ENCODE peak calls at places on chromosomes 3 and 15, in nine cellular contexts. J is effector memory CD4-positive, alpha-beta T cell; L is aorta; Y is pancreas; S is mesendoderm; U is ovary; H is tibial artery; K is heart left ventricle; M is neuronal stem cell. T is an unnamed sample.

GRCh38 chr15:78983146-78983918 is 38.5 kb upstream of the CTSH start:
- DNase-seq in L (no peak), M (no peak), Y (no peak), S (no peak), U (no peak), H (peak; percentile 40), K (no peak), J (no peak), T (no peak)

GRCh38 chr3:14775011-14775410 is 43.8 kb upstream of the FGD5 start:
- DNase-seq in S (no peak), M (no peak), L (no peak), Y (no peak), J (no peak), H (no peak), K (no peak), U (no peak), T (no peak)

GRCh38 chr3:150073031-150073430 is 102.3 kb upstream of the PFN2 start:
- DNase-seq in L (no peak), U (no peak), K (no peak), S (peak; percentile 71), H (no peak), Y (no peak), J (no peak), M (no peak), T (no peak)

GRCh38 chr3:58272891-58273290 is 33.2 kb upstream of the RPP14 start:
- DNase-seq in K (no peak), Y (no peak), M (no peak), J (no peak), U (no peak), S (no peak), L (no peak), H (no peak), T (no peak)

GRCh38 chr15:38508647-38509046 is 54.7 kb downstream of the FAM98B start:
- DNase-seq in M (no peak), Y (no peak), L (no peak), J (no peak), S (no peak), U (no peak), K (no peak), H (no peak), T (no peak)

GRCh38 chr3:163622384-163622783 is 1455.9 kb downstream of the SI start:
- DNase-seq in M (peak; percentile 49), Y (no peak), K (no peak), J (no peak), S (peak; percentile 96), H (no peak), L (no peak), U (no peak), T (peak; percentile 45)

GRCh38 chr3:79339846-79340245 is 428.0 kb downstream of the ROBO1 start:
- DNase-seq in S (no peak), Y (peak; percentile 30), L (no peak), M (no peak), J (no peak), U (no peak), K (no peak), H (no peak), T (no peak)

GRCh38 chr3:8658326-8659212 is 14.0 kb upstream of the SSUH2 start:
- DNase-seq in K (peak; percentile 95), S (no peak), Y (peak; percentile 68), M (no peak), L (peak; percentile 95), H (peak; percentile 77), J (no peak), U (peak; percentile 81), T (no peak)

GRCh38 chr15:72751751-72752455 is 31.7 kb downstream of the ADPGK start:
- DNase-seq in K (no peak), L (no peak), J (no peak), H (no peak), S (no peak), Y (no peak), M (no peak), U (no peak), T (no peak)

GRCh38 chr15:85727068-85727467 is 67.7 kb downstream of the KLHL25 start:
- DNase-seq in Y (no peak), S (no peak), K (no peak), J (no peak), H (peak; percentile 85), M (no peak), U (no peak), L (no peak), T (no peak)

GRCh38 chr15:59309405-59309804 is 63.3 kb downstream of the MYO1E start:
- DNase-seq in Y (no peak), S (no peak), K (no peak), U (no peak), M (no peak), L (no peak), J (no peak), H (no peak), T (no peak)

GRCh38 chr15:59311245-59311644 is 61.4 kb downstream of the MYO1E start:
- DNase-seq in S (no peak), L (no peak), Y (no peak), K (no peak), U (no peak), H (no peak), M (no peak), J (no peak), T (no peak)

GRCh38 chr15:59315914-59316428 is 56.7 kb downstream of the MYO1E start:
- DNase-seq in K (no peak), U (no peak), M (no peak), S (peak; percentile 58), L (no peak), Y (no peak), J (no peak), H (no peak), T (no peak)

GRCh38 chr15:59313703-59314332 is 58.9 kb downstream of the MYO1E start:
- DNase-seq in U (peak; percentile 36), M (no peak), K (peak; percentile 82), Y (peak; percentile 79), S (no peak), L (peak; percentile 96), J (no peak), H (peak; percentile 91), T (no peak)

GRCh38 chr15:59312199-59312598 is 60.5 kb downstream of the MYO1E start:
- DNase-seq in J (no peak), H (peak; percentile 34), M (no peak), K (no peak), L (no peak), Y (no peak), U (no peak), S (no peak), T (no peak)
- H3K4me3 ChIP-seq in J (no peak overlapping the region), H (no peak overlapping the region), M (no peak overlapping the region), K (no peak overlapping the region), L (no peak overlapping the region), Y (no peak overlapping the region), U (no peak overlapping the region), S (no peak overlapping the region), T (no peak overlapping the region)

GRCh38 chr3:171835613-171836012 is 7.5 kb upstream of the TMEM212 start:
- DNase-seq in U (no peak), Y (no peak), K (no peak), J (no peak), L (no peak), M (no peak), H (no peak), S (no peak), T (no peak)

GRCh38 chr3:171833006-171833405 is 10.1 kb upstream of the TMEM212 start:
- DNase-seq in L (no peak), K (no peak), U (no peak), Y (no peak), J (no peak), H (no peak), S (no peak), M (no peak), T (no peak)

GRCh38 chr3:171835116-171835515 is 8.0 kb upstream of the TMEM212 start:
- DNase-seq in J (no peak), Y (no peak), M (no peak), U (no peak), K (no peak), H (no peak), L (no peak), S (no peak), T (no peak)

GRCh38 chr3:171834461-171834801 is 8.7 kb upstream of the TMEM212 start:
- DNase-seq in K (no peak), H (no peak), M (no peak), L (no peak), U (no peak), S (peak; percentile 52), J (no peak), Y (no peak), T (no peak)

GRCh38 chr3:171833775-171834460 is 9.2 kb upstream of the TMEM212 start:
- DNase-seq in U (no peak), J (no peak), S (no peak), M (no peak), L (no peak), H (no peak), Y (no peak), K (no peak), T (no peak)
- H3K27ac ChIP-seq in U (peak overlapping the region; percentile 84), J (no peak overlapping the region), S (no peak overlapping the region), M (no peak overlapping the region), L (no peak overlapping the region), H (no peak overlapping the region), Y (peak overlapping the region; percentile 60), K (peak overlapping the region; percentile 29), T (no peak overlapping the region)

GRCh38 chr15:28888900-28889299 is 3.1 kb downstream of the APBA2 start:
- DNase-seq in L (peak; percentile 59), M (no peak), J (no peak), K (no peak), S (no peak), H (no peak), Y (no peak), U (no peak), T (no peak)
- H3K4me3 ChIP-seq in L (no peak overlapping the region), M (no peak overlapping the region), J (no peak overlapping the region), K (no peak overlapping the region), S (no peak overlapping the region), H (no peak overlapping the region), Y (no peak overlapping the region), U (no peak overlapping the region), T (no peak overlapping the region)

DNA sequence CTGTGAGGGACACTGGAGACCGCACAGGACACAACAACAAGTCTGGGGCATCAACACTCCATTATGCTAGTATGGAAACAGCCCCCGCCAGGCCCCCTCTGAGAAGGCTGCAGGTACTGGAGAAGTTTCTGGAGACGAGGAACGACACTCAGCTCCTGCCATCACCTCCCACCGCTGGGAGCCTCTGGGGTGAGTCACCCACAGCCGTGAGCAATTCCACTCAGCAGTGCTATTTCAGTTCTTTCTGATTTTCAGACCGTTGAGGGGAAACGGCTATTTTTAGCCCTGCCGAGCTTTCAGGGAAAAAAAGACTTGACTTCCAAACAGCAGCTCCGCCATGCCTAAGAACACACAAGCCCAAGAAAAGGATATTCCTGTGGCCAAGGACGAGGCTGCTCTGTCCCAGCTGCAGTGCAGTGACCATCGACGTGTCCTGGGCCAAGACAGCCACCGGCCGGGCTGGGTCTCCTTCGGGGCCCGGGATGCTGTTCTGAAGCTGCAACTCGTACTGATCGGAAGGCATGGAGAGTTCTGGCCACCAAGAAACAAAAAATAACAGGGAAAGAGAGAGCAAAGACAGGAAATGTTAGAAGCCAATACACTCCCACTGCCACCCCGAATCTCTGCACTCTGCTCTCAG is 40.8 kb downstream of the NUP210 start:
- DNase-seq in J (no peak), K (peak; percentile 67), U (no peak), S (no peak), H (peak; percentile 29), L (peak; percentile 87), Y (no peak), M (no peak), T (no peak)
- H3K27ac ChIP-seq in J (no peak overlapping the region), K (no peak overlapping the region), U (no peak overlapping the region), S (no peak overlapping the region), H (peak overlapping the region; percentile 76), L (peak overlapping the region; percentile 94), Y (no peak overlapping the region), M (no peak overlapping the region), T (no peak overlapping the region)

GRCh38 chr15:83890584-83890983 is 236.7 kb downstream of the ADAMTSL3 start:
- DNase-seq in Y (no peak), L (no peak), J (no peak), U (no peak), K (no peak), H (peak; percentile 25), S (no peak), M (no peak), T (no peak)
- H3K4me3 ChIP-seq in Y (no peak overlapping the region), L (no peak overlapping the region), J (no peak overlapping the region), U (no peak overlapping the region), K (no peak overlapping the region), H (no peak overlapping the region), S (no peak overlapping the region), M (no peak overlapping the region), T (no peak overlapping the region)

T was measured in WERI-Rb-1.